ENCODE peak calls at places on chromosomes 1 and 21, in nine cellular contexts. V is C1 segment of cervical spinal cord; U is Right ventricle myocardium inferior; O is NCI-H345; Q is tibial artery; L is NCI-H774; X is mucosa of gallbladder; N is activated T-cell treated with anti-CD3 and anti-CD28 coated beads, Interleukin-2, amount 50 U/mL, for 72 hours; R is left cardiac atrium. T is an unnamed sample.

GRCh38 chr1:79811173-79811572 is 804.6 kb upstream of the ADGRL4 start:
- DNase-seq in U (no peak), O (no peak), X (no peak), Q (no peak), N (no peak), L (no peak), V (no peak), R (no peak), T (no peak)

GRCh38 chr1:53442297-53442696 is 16.9 kb upstream of the DMRTB1 start:
- DNase-seq in Q (no peak), L (no peak), R (no peak), U (no peak), V (no peak), X (no peak), O (no peak), N (no peak), T (no peak)

GRCh38 chr1:107943694-107944093 is 21.3 kb downstream of the VAV3 start:
- DNase-seq in V (no peak), O (no peak), X (no peak), N (no peak), R (no peak), L (no peak), U (no peak), Q (no peak), T (no peak)

GRCh38 chr21:41616063-41616591 is 108.2 kb upstream of the TMPRSS2 start:
- DNase-seq in X (no peak), O (no peak), L (no peak), R (peak), N (no peak), Q (peak), U (no peak), V (no peak), T (no peak)

GRCh38 chr21:32483293-32483595 is 70.7 kb downstream of the EVA1C start:
- DNase-seq in Q (no peak), O (peak), L (no peak), U (no peak), X (no peak), N (no peak), R (no peak), V (no peak), T (no peak)

GRCh38 chr1:155038602-155039307 is 5.1 kb downstream of the DCST1 start:
- DNase-seq in L (no peak), N (no peak), Q (no peak), O (no peak), U (no peak), V (no peak), R (no peak), X (peak), T (no peak)

GRCh38 chr21:25863747-25864146 is 129.0 kb downstream of the GABPA start:
- DNase-seq in N (no peak), R (no peak), U (no peak), X (no peak), V (no peak), O (no peak), L (no peak), Q (no peak), T (no peak)

GRCh38 chr21:14753466-14754258 is 207.5 kb upstream of the SAMSN1 start:
- DNase-seq in V (no peak), X (no peak), Q (no peak), N (no peak), L (no peak), R (no peak), O (no peak), U (no peak), T (no peak)

GRCh38 chr1:213171711-213172110 is 120.7 kb downstream of the RPS6KC1 start:
- DNase-seq in V (no peak), N (no peak), X (no peak), L (no peak), R (no peak), O (no peak), U (no peak), Q (no peak), T (no peak)

GRCh38 chr1:3359346-3360157 is 94.9 kb upstream of the ARHGEF16 start:
- DNase-seq in V (no peak), U (no peak), L (no peak), O (peak), X (peak), N (no peak), Q (no peak), R (no peak), T (no peak)

GRCh38 chr1:155052412-155053400 is 1.6 kb downstream of the ADAM15 start:
- DNase-seq in V (no peak), L (no peak), Q (no peak), X (no peak), R (peak), N (peak), U (no peak), O (peak), T (no peak)

GRCh38 chr1:145690587-145691558 is 16.3 kb downstream of the PDZK1 start:
- DNase-seq in X (no peak), U (no peak), R (no peak), V (no peak), N (peak), Q (no peak), O (no peak), L (no peak), T (no peak)

GRCh38 chr1:226628624-226629155 is 80.1 kb downstream of the STUM start:
- DNase-seq in R (no peak), N (no peak), O (peak), V (no peak), L (peak), X (no peak), Q (peak), U (peak), T (no peak)

GRCh38 chr1:219383273-219383672 is 209.6 kb downstream of the LYPLAL1 start:
- DNase-seq in U (no peak), X (no peak), O (no peak), L (no peak), R (no peak), Q (no peak), V (no peak), N (no peak), T (no peak)

GRCh38 chr1:234478152-234478480 is 863 bp downstream of the TARBP1 start:
- DNase-seq in V (no peak), R (peak), U (peak), N (peak), O (peak), L (peak), Q (peak), X (peak), T (no peak)

GRCh38 chr1:201673912-201674311 is 135.0 kb downstream of the NAV1 start:
- DNase-seq in V (no peak), N (no peak), U (no peak), L (no peak), Q (no peak), O (no peak), X (no peak), R (no peak), T (no peak)

GRCh38 chr21:34034369-34035014 is 38.9 kb upstream of the MRPS6 start:
- DNase-seq in O (no peak), X (no peak), L (no peak), V (no peak), N (no peak), U (no peak), Q (no peak), R (no peak), T (no peak)

GRCh38 chr1:228207381-228207810 is 448 bp upstream of the OBSCN start:
- DNase-seq in X (no peak), O (no peak), R (no peak), Q (peak), L (no peak), N (no peak), U (no peak), V (no peak), T (peak)

GRCh38 chr1:53362270-53362669 is 34.4 kb upstream of the LRP8 start:
- DNase-seq in N (no peak), V (no peak), R (no peak), O (no peak), U (no peak), L (no peak), X (no peak), Q (peak), T (no peak)

GRCh38 chr1:183576537-183576936 is 13.7 kb downstream of the NCF2 start:
- DNase-seq in V (no peak), N (no peak), O (no peak), X (no peak), U (no peak), L (no peak), Q (no peak), R (no peak), T (no peak)

GRCh38 chr1:183604811-183605210 is 14.6 kb upstream of the NCF2 start:
- DNase-seq in V (no peak), X (no peak), O (no peak), R (no peak), N (no peak), U (peak), L (no peak), Q (no peak), T (no peak)

GRCh38 chr1:24289937-24290595 is 29.1 kb upstream of the GRHL3 start:
- DNase-seq in Q (peak), U (peak), X (peak), V (no peak), N (no peak), O (peak), L (no peak), R (peak), T (peak)

GRCh38 chr1:30856260-30856790 is 52.2 kb downstream of the SDC3 start:
- DNase-seq in Q (no peak), X (no peak), N (no peak), O (peak), V (no peak), U (no peak), R (no peak), L (peak), T (no peak)

GRCh38 chr1:10736623-10737267 is 59.7 kb downstream of the CASZ1 start:
- DNase-seq in L (no peak), R (no peak), V (no peak), Q (no peak), U (peak), X (peak), O (peak), N (no peak), T (no peak)

GRCh38 chr1:75265792-75266191 is 131.6 kb downstream of the LHX8 start:
- DNase-seq in R (no peak), Q (no peak), V (no peak), U (no peak), O (peak), N (no peak), X (no peak), L (peak), T (no peak)

GRCh38 chr1:150221552-150221951 is 14.4 kb downstream of the ANP32E start:
- DNase-seq in V (no peak), O (peak), N (no peak), L (no peak), X (no peak), R (no peak), Q (no peak), U (no peak), T (no peak)

GRCh38 chr1:28378906-28379305 is 9.4 kb downstream of the PHACTR4 start:
- DNase-seq in N (no peak), R (no peak), O (no peak), U (no peak), V (no peak), X (no peak), Q (no peak), L (no peak), T (no peak)